ENCODE peak calls at places on chromosomes 12 and 14, in seven cellular contexts. L, I, J, D, Q, X and Z are unnamed samples.

GRCh38 chr12:101634724-101635123 is 40.0 kb downstream of the MYBPC1 start:
- DNase-seq in Q (no peak), X (no peak), J (no peak), D (no peak), I (no peak), L (peak; percentile 65), Z (no peak)

GRCh38 chr12:56299308-56299852 is 750 bp downstream of the CS start:
- DNase-seq in X (no peak), L (no peak), J (peak; percentile 14), Q (peak; percentile 7), D (no peak), I (no peak), Z (no peak)

GRCh38 chr12:54301428-54302045 is 722 bp upstream of the NFE2 start:
- DNase-seq in J (no peak), L (no peak), D (no peak), Q (no peak), X (no peak), I (no peak), Z (no peak)

GRCh38 chr14:65251213-65251612 is 148.9 kb upstream of the MAX start:
- DNase-seq in J (no peak), L (no peak), I (peak; percentile 99), D (no peak), Q (no peak), X (peak; percentile 97), Z (no peak)

GRCh38 chr12:111166779-111167540 is 201.9 kb downstream of the PHETA1 start:
- DNase-seq in I (no peak), X (no peak), J (no peak), Q (peak; percentile 62), D (no peak), L (no peak), Z (no peak)

GRCh38 chr14:20454359-20454644 is 310 bp downstream of the OSGEP start:
- DNase-seq in Q (peak; percentile 79), D (no peak), X (no peak), J (peak; percentile 80), L (no peak), I (no peak), Z (no peak)

GRCh38 chr14:74942608-74943007 is 12.8 kb downstream of the PGF start:
- DNase-seq in I (no peak), J (no peak), L (no peak), Q (no peak), X (no peak), D (no peak), Z (no peak)

GRCh38 chr12:96425973-96426372 is 25.7 kb upstream of the CDK17 start:
- DNase-seq in I (no peak), D (no peak), X (peak; percentile 79), Q (no peak), L (no peak), J (no peak), Z (no peak)

GRCh38 chr12:115911360-115911759 is 366.1 kb downstream of the MED13L start:
- DNase-seq in I (no peak), X (no peak), D (no peak), J (no peak), L (no peak), Q (no peak), Z (no peak)

GRCh38 chr12:94099191-94099983 is 49.0 kb upstream of the PLXNC1 start:
- DNase-seq in J (no peak), L (no peak), X (no peak), I (no peak), Q (no peak), D (no peak), Z (no peak)

GRCh38 chr12:89328483-89329030 is 23.7 kb downstream of the DUSP6 start:
- DNase-seq in J (no peak), I (no peak), L (no peak), Q (no peak), D (no peak), X (no peak), Z (no peak)

GRCh38 chr12:34124608-34125007 is 102.3 kb downstream of the ALG10 start:
- DNase-seq in X (no peak), Q (no peak), D (no peak), J (no peak), L (no peak), I (no peak), Z (no peak)

GRCh38 chr12:104583311-104583710 is 126.6 kb downstream of the CHST11 start:
- DNase-seq in I (no peak), J (no peak), D (no peak), Q (no peak), L (peak; percentile 44), X (no peak), Z (no peak)

GRCh38 chr12:32440120-32440865 is 40.9 kb downstream of the FGD4 start:
- DNase-seq in X (no peak), D (no peak), I (no peak), Q (no peak), L (no peak), J (no peak), Z (no peak)